ENCODE peak calls at places on chromosomes 4 and X, in six cellular contexts. A is mesenchymal stem cell, H is mesendoderm, O is H9, P is neuronal stem cell, R is H1. B is an unnamed sample.

GRCh38 chrX:40773809-40774208 is 38.5 kb upstream of the MED14 start:
- DNase-seq in H (no peak), O (no peak), P (no peak), R (no peak), A (peak), B (peak)

GRCh38 chr4:154911608-154912098 is 130.6 kb downstream of the RBM46 start:
- DNase-seq in A (no peak), O (no peak), R (no peak), H (no peak), P (no peak), B (no peak)

GRCh38 chr4:15322016-15322415 is 105.8 kb upstream of the C1QTNF7 start:
- DNase-seq in H (no peak), R (no peak), P (no peak), O (no peak), A (no peak), B (no peak)

GRCh38 chr4:17497890-17498523 is 13.9 kb downstream of the QDPR start:
- DNase-seq in A (peak), O (no peak), H (no peak), P (no peak), R (no peak), B (peak)

GRCh38 chrX:46627044-46627443 is 53.5 kb downstream of the CHST7 start:
- DNase-seq in O (no peak), A (no peak), P (no peak), H (no peak), R (no peak), B (no peak)

GRCh38 chr4:6250235-6250983 is 19.2 kb upstream of the WFS1 start:
- DNase-seq in P (peak), R (no peak), O (peak), H (peak), A (peak), B (peak)

GRCh38 chr4:85228264-85228663 is 246.7 kb upstream of the ARHGAP24 start:
- DNase-seq in A (no peak), O (no peak), P (no peak), R (no peak), H (peak), B (no peak)

GRCh38 chr4:140568507-140569306 is at the start of gene UCP1:
- DNase-seq in P (peak), H (peak), O (peak), A (peak), R (no peak), B (no peak)

GRCh38 chr4:74311696-74312313 is 3.5 kb downstream of the EPGN start:
- DNase-seq in H (peak), A (peak), P (peak), O (no peak), R (no peak), B (peak)

GRCh38 chrX:45801554-45801953 is 600.9 kb upstream of the DIPK2B start:
- DNase-seq in A (peak), O (no peak), P (no peak), H (no peak), R (no peak), B (peak)

GRCh38 chr4:82201805-82202636 is 171.8 kb downstream of the HNRNPD start:
- DNase-seq in R (no peak), H (peak), O (peak), A (peak), P (peak), B (peak)

GRCh38 chr4:20252656-20253271 is 1.1 kb downstream of the SLIT2 start:
- DNase-seq in R (no peak), P (peak), O (peak), H (peak), A (peak), B (peak)

GRCh38 chr4:33625762-33626161 is 2618.6 kb downstream of the ARAP2 start:
- DNase-seq in R (no peak), O (no peak), A (no peak), P (no peak), H (peak), B (no peak)

GRCh38 chr4:57442834-57443291 is 332.7 kb upstream of the IGFBP7 start:
- DNase-seq in P (peak), R (peak), H (peak), A (peak), O (peak), B (peak)

GRCh38 chrX:83845397-83845796 is 15.5 kb upstream of the CYLC1 start:
- DNase-seq in P (peak), R (no peak), H (peak), O (no peak), A (peak), B (peak)

GRCh38 chr4:32423267-32423666 is 1703.1 kb downstream of the PCDH7 start:
- DNase-seq in O (no peak), A (no peak), R (no peak), P (no peak), H (no peak), B (no peak)

GRCh38 chr4:159137176-159137575 is 34.3 kb downstream of the RAPGEF2 start:
- DNase-seq in H (peak), O (no peak), A (no peak), R (no peak), P (no peak), B (no peak)

GRCh38 chrX:30525732-30526131 is 51.8 kb downstream of the TASL start:
- DNase-seq in P (no peak), H (no peak), A (no peak), O (no peak), R (no peak), B (peak)

GRCh38 chr4:123786955-123787354 is 390.4 kb downstream of the SPRY1 start:
- DNase-seq in R (no peak), A (peak), P (no peak), H (no peak), O (no peak), B (peak)

GRCh38 chr4:71872221-71872620 is 88.3 kb upstream of the GC start:
- DNase-seq in A (no peak), H (no peak), R (no peak), P (no peak), O (no peak), B (no peak)

GRCh38 chr4:66794635-66795034 is 750.7 kb downstream of the CENPC start:
- DNase-seq in A (no peak), P (no peak), R (no peak), H (no peak), O (no peak), B (no peak)
- H2BK15ac ChIP-seq in A (no peak), P (no peak), R (no peak), H (no peak), O (no peak), B (no peak)

GRCh38 chrX:132955710-132956109 is 2.7 kb downstream of the HS6ST2 start:
- DNase-seq in A (no peak), P (no peak), O (no peak), H (no peak), R (no peak), B (no peak)
- H2BK15ac ChIP-seq in A (no peak), P (no peak), O (no peak), H (no peak), R (no peak), B (no peak)

GRCh38 chr4:8398347-8398746 is 42.2 kb downstream of the ACOX3 start:
- DNase-seq in O (no peak), P (no peak), R (no peak), H (no peak), A (no peak), B (no peak)

GRCh38 chr4:8395504-8395903 is 45.0 kb downstream of the ACOX3 start:
- DNase-seq in O (no peak), R (no peak), A (no peak), P (no peak), H (no peak), B (no peak)

GRCh38 chr4:8399298-8399697 is 41.2 kb downstream of the ACOX3 start:
- DNase-seq in H (no peak), O (no peak), R (no peak), A (no peak), P (no peak), B (no peak)

GRCh38 chr4:8394806-8395205 is 45.7 kb downstream of the ACOX3 start:
- DNase-seq in P (no peak), H (no peak), A (no peak), O (no peak), R (no peak), B (no peak)

GRCh38 chr4:8396762-8397406 is 43.6 kb downstream of the ACOX3 start:
- DNase-seq in O (no peak), P (no peak), R (no peak), H (no peak), A (no peak), B (no peak)
- H2BK15ac ChIP-seq in O (no peak), P (peak), R (no peak), H (no peak), A (no peak), B (no peak)

GRCh38 chrX:2913118-2913517 is 16.0 kb downstream of the ARSD start:
- DNase-seq in H (peak), A (no peak), P (no peak), O (no peak), R (no peak), B (no peak)
- H2BK15ac ChIP-seq in H (no peak), A (no peak), P (no peak), O (no peak), R (no peak), B (no peak)

DNA sequence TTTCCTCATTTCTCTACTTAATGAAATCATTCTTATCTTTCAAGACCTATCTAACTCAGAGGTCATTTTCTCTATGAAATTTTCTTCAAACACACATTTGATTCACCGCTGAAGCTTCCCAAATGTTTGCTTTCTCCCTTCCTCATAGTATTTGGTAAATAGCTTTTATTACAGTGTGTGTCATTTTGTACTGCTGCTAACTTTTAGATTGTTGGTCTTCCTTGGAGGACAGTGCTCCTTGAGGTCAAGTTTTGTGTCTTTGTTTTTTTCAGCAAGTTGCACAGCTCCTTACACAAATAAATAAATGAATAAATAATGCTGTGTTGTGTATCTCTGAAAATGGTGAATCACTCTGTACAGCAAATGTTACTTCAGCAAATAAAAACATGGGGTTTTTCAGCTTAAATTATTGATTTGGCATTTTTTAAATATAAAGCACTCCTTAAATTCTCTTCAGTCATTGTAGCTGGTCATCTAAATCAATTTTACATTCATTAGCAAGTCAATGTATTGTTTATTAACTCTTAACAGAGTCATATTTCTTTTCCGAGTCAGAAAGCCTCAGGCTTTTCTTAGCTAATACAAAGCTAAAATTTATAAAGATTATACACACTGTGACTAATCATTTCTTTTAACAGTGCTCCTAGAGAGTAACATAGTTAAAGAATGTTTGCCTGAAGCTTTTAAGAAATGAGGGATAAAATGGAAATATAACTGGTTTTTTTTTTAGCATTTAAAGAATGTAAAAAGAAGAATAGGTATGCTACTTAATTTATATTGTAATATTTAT is 30.1 kb upstream of the MAD2L1 start:
- DNase-seq in A (no peak), P (no peak), O (no peak), H (no peak), R (no peak), B (peak)
- H2BK15ac ChIP-seq in A (no peak), P (no peak), O (no peak), H (no peak), R (no peak), B (no peak)

GRCh38 chr4:10667651-10668341 is 16.8 kb downstream of the CLNK start:
- DNase-seq in P (no peak), R (no peak), A (no peak), O (no peak), H (no peak), B (no peak)
- H2BK15ac ChIP-seq in P (no peak), R (no peak), A (no peak), O (no peak), H (no peak), B (no peak)

GRCh38 chr4:54976682-54977081 is 148.7 kb downstream of the KDR start:
- DNase-seq in O (peak), P (no peak), R (no peak), A (no peak), H (peak), B (no peak)

GRCh38 chr4:54967289-54967688 is 158.1 kb downstream of the KDR start:
- DNase-seq in A (no peak), H (no peak), P (no peak), R (no peak), O (no peak), B (no peak)

GRCh38 chr4:54971474-54971950 is 153.9 kb downstream of the KDR start:
- DNase-seq in O (peak), H (peak), A (peak), P (peak), R (no peak), B (peak)
- H2BK15ac ChIP-seq in O (no peak), H (no peak), A (no peak), P (no peak), R (no peak), B (no peak)

DNA sequence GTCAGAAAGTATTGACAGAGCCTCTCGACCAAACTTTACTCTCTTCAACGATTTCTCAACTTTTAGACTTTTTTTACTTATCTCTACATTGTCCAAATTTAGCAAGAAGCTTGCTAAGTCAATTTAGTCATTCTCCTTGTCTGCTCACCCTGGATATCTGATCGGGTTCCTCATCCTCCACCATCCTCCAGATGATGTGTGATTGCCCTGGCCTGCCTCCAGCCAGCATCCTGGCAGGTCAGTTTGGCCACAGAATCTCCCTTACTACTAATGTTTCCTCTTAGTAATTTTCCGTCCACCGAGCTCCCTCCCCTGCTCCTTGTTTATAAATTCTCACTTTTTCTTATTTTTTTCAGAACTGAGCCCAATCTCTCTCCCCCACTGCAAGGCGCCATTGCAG is 167.9 kb upstream of the ZFP42 start:
- DNase-seq in R (no peak), O (no peak), A (no peak), P (no peak), H (no peak), B (peak)
- H2BK15ac ChIP-seq in R (no peak), O (no peak), A (no peak), P (no peak), H (no peak), B (no peak)